ENCODE peak calls at places on chromosome 19, in eight cellular contexts. Q is ELF-1; D is brain microvascular endothelial cell; H is amniotic epithelial cell; N is DMS 273 treated with DMSO at 0.1 percent for 48 hours; E is stimulated activated CD4-positive, alpha-beta T cell treated with anti-CD3 and anti-CD28 coated beads, Interleukin-1b, Interleukin-23, amount 100 ng/mL, for 24 hours; S is SHP77; R is stimulated activated naive CD8-positive, alpha-beta T cell treated with anti-CD3 and anti-CD28 coated beads, Interleukin-15, amount 100 ng/mL, for 72 hours. L is an unnamed sample.
A peak's percentile ranks its signal among the peaks of the same experiment; 100 is the strongest.

GRCh38 chr19:6229216-6229913 is 50.4 kb downstream of the MLLT1 start:
- DNase-seq in Q (no peak), D (no peak), H (no peak), N (no peak), E (no peak), S (no peak), R (no peak), L (no peak)

GRCh38 chr19:52498571-52498970 is 28.9 kb upstream of the ZNF808 start:
- DNase-seq in Q (no peak), D (no peak), H (no peak), N (no peak), E (no peak), S (no peak), R (no peak), L (no peak)

GRCh38 chr19:19042732-19043274 is 9.4 kb downstream of the ARMC6 start:
- DNase-seq in Q (no peak), D (no peak), H (no peak), N (no peak), E (no peak), S (no peak), R (no peak), L (no peak)

GRCh38 chr19:50357178-50358100 is 8.0 kb downstream of the NAPSA start:
- DNase-seq in Q (peak; percentile 95), D (peak; percentile 69), H (peak; percentile 35), N (peak; percentile 25), E (peak; percentile 59), S (peak; percentile 56), R (peak; percentile 84), L (peak; percentile 88)

GRCh38 chr19:2923510-2923909 is 21.3 kb downstream of the ZNF77 start:
- DNase-seq in Q (no peak), D (no peak), H (peak; percentile 92), N (peak; percentile 86), E (no peak), S (no peak), R (no peak), L (no peak)

GRCh38 chr19:43429395-43429794 is 14.7 kb downstream of the TEX101 start:
- DNase-seq in Q (no peak), D (no peak), H (no peak), N (no peak), E (no peak), S (no peak), R (no peak), L (no peak)

GRCh38 chr19:45243144-45243732 is 2.0 kb downstream of the EXOC3L2 start:
- DNase-seq in Q (no peak), D (no peak), H (no peak), N (no peak), E (no peak), S (no peak), R (no peak), L (no peak)

GRCh38 chr19:6911523-6911922 is 24.1 kb downstream of the ADGRE1 start:
- DNase-seq in Q (no peak), D (no peak), H (no peak), N (no peak), E (no peak), S (no peak), R (no peak), L (no peak)

GRCh38 chr19:46404039-46404883 is 9.1 kb downstream of the CCDC8 start:
- DNase-seq in Q (peak; percentile 82), D (no peak), H (peak; percentile 63), N (no peak), E (no peak), S (no peak), R (no peak), L (no peak)

GRCh38 chr19:45781282-45782161 is 768 bp downstream of the DMPK start:
- DNase-seq in Q (no peak), D (no peak), H (no peak), N (peak; percentile 51), E (no peak), S (peak; percentile 80), R (no peak), L (no peak)

GRCh38 chr19:38656171-38656981 is 8.9 kb downstream of the ACTN4 start:
- DNase-seq in Q (no peak), D (peak; percentile 63), H (peak; percentile 88), N (no peak), E (no peak), S (no peak), R (peak; percentile 42), L (no peak)

GRCh38 chr19:48856921-48857320 is 11.5 kb downstream of the PLEKHA4 start:
- DNase-seq in Q (no peak), D (no peak), H (peak; percentile 57), N (no peak), E (no peak), S (no peak), R (no peak), L (no peak)

GRCh38 chr19:1748115-1748702 is 5.1 kb upstream of the ONECUT3 start:
- DNase-seq in Q (no peak), D (no peak), H (no peak), N (no peak), E (no peak), S (no peak), R (no peak), L (no peak)

GRCh38 chr19:12647490-12648071 is 19.0 kb downstream of the MAN2B1 start:
- DNase-seq in Q (peak; percentile 88), D (peak; percentile 16), H (peak; percentile 28), N (no peak), E (no peak), S (no peak), R (peak; percentile 42), L (peak; percentile 42)

GRCh38 chr19:33298146-33298911 is 4.0 kb downstream of the CEBPA start:
- DNase-seq in Q (peak; percentile 81), D (no peak), H (no peak), N (no peak), E (no peak), S (no peak), R (no peak), L (no peak)

GRCh38 chr19:41226874-41227390 is 7.9 kb downstream of the AXL start:
- DNase-seq in Q (no peak), D (no peak), H (no peak), N (no peak), E (no peak), S (no peak), R (no peak), L (no peak)

GRCh38 chr19:29311391-29311790 is 98.4 kb upstream of the UQCRFS1 start:
- DNase-seq in Q (peak; percentile 62), D (no peak), H (no peak), N (peak; percentile 54), E (no peak), S (no peak), R (no peak), L (no peak)

GRCh38 chr19:44653977-44654784 is 10.5 kb downstream of the PVR start:
- DNase-seq in Q (peak; percentile 57), D (peak; percentile 46), H (peak; percentile 64), N (no peak), E (peak; percentile 18), S (peak; percentile 22), R (peak; percentile 71), L (peak; percentile 83)

GRCh38 chr19:23203841-23204344 is 46.3 kb downstream of the ZNF724 start:
- DNase-seq in Q (peak; percentile 71), D (no peak), H (no peak), N (no peak), E (no peak), S (no peak), R (no peak), L (no peak)

GRCh38 chr19:2663920-2664571 is 38.4 kb downstream of the GNG7 start:
- DNase-seq in Q (no peak), D (no peak), H (no peak), N (no peak), E (no peak), S (no peak), R (no peak), L (peak; percentile 78)

GRCh38 chr19:39407644-39408391 is 1.2 kb downstream of the ZFP36 start:
- DNase-seq in Q (no peak), D (no peak), H (no peak), N (no peak), E (no peak), S (no peak), R (peak; percentile 73), L (no peak)

GRCh38 chr19:293436-294110 is 2.4 kb upstream of the PLPP2 start:
- DNase-seq in Q (no peak), D (no peak), H (no peak), N (no peak), E (no peak), S (no peak), R (no peak), L (no peak)

GRCh38 chr19:10517361-10517759 is at the start of gene S1PR5:
- DNase-seq in Q (peak; percentile 62), D (no peak), H (no peak), N (no peak), E (no peak), S (no peak), R (no peak), L (no peak)